ENCODE peak calls at places on chromosomes 1 and 21, in eight cellular contexts. Y, T, K, S, J, A, V and B are unnamed samples. For H3K4me1, the result is how much of the 10 kb centered on the place peaks cover.

GRCh38 chr1:118445156-118445555 is 260.1 kb upstream of the SPAG17 start:
- DNase-seq in Y (no peak), T (no peak), K (no peak), S (no peak), J (no peak), A (no peak), V (no peak), B (no peak)

GRCh38 chr1:24437631-24438396 is 22.2 kb downstream of the NIPAL3 start:
- DNase-seq in Y (peak), T (no peak), K (no peak), S (no peak), J (no peak), A (no peak), V (no peak), B (no peak)

GRCh38 chr1:155174334-155175280 is 958 bp downstream of the TRIM46 start:
- DNase-seq in Y (peak), T (no peak), K (peak), S (peak), J (no peak), A (no peak), V (peak), B (peak)

GRCh38 chr1:227545361-227545760 is 18.0 kb upstream of the ZNF678 start:
- DNase-seq in Y (no peak), T (no peak), K (no peak), S (no peak), J (no peak), A (no peak), V (no peak), B (no peak)

GRCh38 chr1:101003012-101003650 is 22.5 kb downstream of the DPH5 start:
- DNase-seq in Y (no peak), T (no peak), K (no peak), S (no peak), J (no peak), A (no peak), V (no peak), B (no peak)

GRCh38 chr21:33033094-33033951 is 7.6 kb downstream of the OLIG2 start:
- DNase-seq in Y (no peak), T (no peak), K (no peak), S (no peak), J (no peak), A (no peak), V (peak), B (no peak)

GRCh38 chr1:93708734-93709481 is 27.3 kb upstream of the BCAR3 start:
- DNase-seq in Y (peak), T (peak), K (no peak), S (no peak), J (no peak), A (no peak), V (no peak), B (no peak)

GRCh38 chr1:67652800-67653199 is 32.2 kb upstream of the GADD45A start:
- DNase-seq in Y (peak), T (no peak), K (no peak), S (no peak), J (no peak), A (no peak), V (no peak), B (peak)

GRCh38 chr1:222613627-222614026 is 4.3 kb upstream of the MIA3 start:
- DNase-seq in Y (no peak), T (no peak), K (no peak), S (no peak), J (no peak), A (no peak), V (no peak), B (no peak)

GRCh38 chr1:7576946-7577657 is 194.0 kb upstream of the VAMP3 start:
- DNase-seq in Y (peak), T (no peak), K (peak), S (no peak), J (no peak), A (no peak), V (peak), B (no peak)

GRCh38 chr1:45620588-45621500 is 3.0 kb downstream of the CCDC17 start:
- DNase-seq in Y (no peak), T (no peak), K (no peak), S (no peak), J (no peak), A (no peak), V (no peak), B (no peak)

GRCh38 chr1:28209700-28210099 is 23.1 kb downstream of the DNAJC8 start:
- DNase-seq in Y (no peak), T (no peak), K (no peak), S (no peak), J (no peak), A (no peak), V (no peak), B (no peak)

GRCh38 chr1:15337656-15338402 is 71.9 kb upstream of the EFHD2 start:
- DNase-seq in Y (peak), T (no peak), K (no peak), S (no peak), J (no peak), A (peak), V (no peak), B (peak)

GRCh38 chr1:53048960-53049573 is 12.9 kb upstream of the PODN start:
- DNase-seq in Y (no peak), T (peak), K (no peak), S (no peak), J (no peak), A (no peak), V (no peak), B (no peak)

GRCh38 chr1:53049574-53049967 is 12.4 kb upstream of the PODN start:
- DNase-seq in Y (no peak), T (no peak), K (no peak), S (no peak), J (no peak), A (no peak), V (no peak), B (no peak)

GRCh38 chr1:53048345-53048737 is 13.7 kb upstream of the PODN start:
- DNase-seq in Y (peak), T (no peak), K (no peak), S (no peak), J (no peak), A (no peak), V (no peak), B (no peak)

GRCh38 chr1:53046930-53047329 is 15.1 kb upstream of the PODN start:
- DNase-seq in Y (peak), T (no peak), K (no peak), S (no peak), J (no peak), A (no peak), V (no peak), B (no peak)

DNA sequence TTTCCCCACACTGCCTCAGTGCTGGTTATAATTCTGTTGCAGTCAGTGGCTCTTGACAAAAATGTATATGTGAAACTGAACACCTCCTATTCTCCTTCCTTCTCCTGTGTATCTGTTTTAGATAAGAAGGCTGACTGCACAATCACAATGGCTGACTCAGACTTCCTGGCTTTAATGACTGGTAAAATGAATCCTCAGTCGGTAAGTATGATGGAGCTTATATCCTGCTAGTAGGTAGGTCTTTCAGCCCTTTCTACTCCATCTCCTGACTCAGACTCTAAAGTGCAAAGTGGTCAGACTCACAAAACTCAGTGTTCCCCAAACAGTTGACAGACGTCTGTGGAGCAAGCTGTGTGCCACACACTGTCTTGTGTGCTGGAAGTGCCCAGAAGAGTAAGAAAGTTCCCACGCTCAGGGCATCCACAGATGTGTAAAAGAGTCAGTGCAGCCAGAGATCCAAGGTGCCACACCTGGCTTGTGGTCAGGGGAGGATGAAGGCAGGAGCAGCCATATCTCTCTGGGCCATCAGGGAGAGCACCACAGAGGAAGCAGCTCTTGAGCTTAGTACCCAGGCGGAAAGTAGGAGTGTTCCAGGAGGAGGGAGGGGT is 14.2 kb upstream of the PODN start:
- DNase-seq in Y (peak), T (no peak), K (no peak), S (no peak), J (no peak), A (no peak), V (no peak), B (no peak)
- H3K27ac ChIP-seq in Y (peak), T (peak), K (peak), S (peak), J (no peak), A (peak), V (no peak), B (no peak)

DNA sequence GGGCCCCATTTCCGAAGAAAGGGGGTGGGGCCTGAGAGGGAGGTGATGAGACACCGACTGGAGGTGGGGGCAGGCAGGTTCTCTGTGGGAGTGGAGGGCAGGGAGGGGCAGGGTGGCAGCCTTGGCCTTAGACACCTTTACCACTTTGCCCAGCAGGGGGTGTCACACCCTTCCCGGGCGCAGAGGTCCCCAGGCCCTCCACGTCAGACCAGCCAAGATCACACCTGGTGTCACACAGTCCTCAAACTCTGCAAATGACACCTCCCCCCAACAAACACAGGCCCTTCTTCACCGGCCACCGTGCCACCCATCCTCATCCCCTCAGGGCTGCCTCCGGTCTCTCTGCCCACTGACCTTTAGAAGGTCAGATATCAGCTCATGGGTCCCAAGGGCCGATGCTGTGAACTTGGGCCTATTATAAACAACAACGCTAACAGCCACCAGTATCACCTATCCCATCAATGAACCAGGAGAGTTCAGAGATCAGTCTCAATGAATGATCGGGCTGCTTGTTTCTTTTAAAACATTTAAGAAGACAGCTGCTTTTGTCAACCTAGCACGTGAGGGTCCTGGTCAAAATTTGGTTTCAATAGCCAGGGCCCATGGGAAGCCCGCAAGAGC is 103.9 kb downstream of the CASZ1 start:
- DNase-seq in Y (peak), T (no peak), K (peak), S (peak), J (no peak), A (peak), V (peak), B (no peak)
- H3K4me3 ChIP-seq in Y (no peak), T (peak), K (no peak), S (no peak), J (no peak), A (no peak), V (no peak), B (no peak)

GRCh38 chr1:25559996-25560395 is 16.6 kb downstream of the LDLRAP1 start:
- DNase-seq in Y (no peak), T (no peak), K (no peak), S (no peak), J (no peak), A (no peak), V (no peak), B (no peak)
- H3K4me1 ChIP-seq in Y (under half), T (half or more), K (under half), S (half or more), J (under half), A (under half), V (under half), B (under half)

GRCh38 chr1:3185896-3186525 is 117.0 kb downstream of the PRDM16 start:
- DNase-seq in Y (no peak), T (no peak), K (no peak), S (no peak), J (no peak), A (no peak), V (no peak), B (no peak)

GRCh38 chr1:3190256-3191041 is 121.4 kb downstream of the PRDM16 start:
- DNase-seq in Y (no peak), T (no peak), K (no peak), S (no peak), J (no peak), A (no peak), V (peak), B (no peak)

GRCh38 chr1:3188150-3188971 is 119.4 kb downstream of the PRDM16 start:
- DNase-seq in Y (no peak), T (no peak), K (no peak), S (no peak), J (no peak), A (no peak), V (no peak), B (no peak)

GRCh38 chr1:3186526-3186921 is 117.5 kb downstream of the PRDM16 start:
- DNase-seq in Y (peak), T (peak), K (peak), S (no peak), J (peak), A (no peak), V (peak), B (peak)

DNA sequence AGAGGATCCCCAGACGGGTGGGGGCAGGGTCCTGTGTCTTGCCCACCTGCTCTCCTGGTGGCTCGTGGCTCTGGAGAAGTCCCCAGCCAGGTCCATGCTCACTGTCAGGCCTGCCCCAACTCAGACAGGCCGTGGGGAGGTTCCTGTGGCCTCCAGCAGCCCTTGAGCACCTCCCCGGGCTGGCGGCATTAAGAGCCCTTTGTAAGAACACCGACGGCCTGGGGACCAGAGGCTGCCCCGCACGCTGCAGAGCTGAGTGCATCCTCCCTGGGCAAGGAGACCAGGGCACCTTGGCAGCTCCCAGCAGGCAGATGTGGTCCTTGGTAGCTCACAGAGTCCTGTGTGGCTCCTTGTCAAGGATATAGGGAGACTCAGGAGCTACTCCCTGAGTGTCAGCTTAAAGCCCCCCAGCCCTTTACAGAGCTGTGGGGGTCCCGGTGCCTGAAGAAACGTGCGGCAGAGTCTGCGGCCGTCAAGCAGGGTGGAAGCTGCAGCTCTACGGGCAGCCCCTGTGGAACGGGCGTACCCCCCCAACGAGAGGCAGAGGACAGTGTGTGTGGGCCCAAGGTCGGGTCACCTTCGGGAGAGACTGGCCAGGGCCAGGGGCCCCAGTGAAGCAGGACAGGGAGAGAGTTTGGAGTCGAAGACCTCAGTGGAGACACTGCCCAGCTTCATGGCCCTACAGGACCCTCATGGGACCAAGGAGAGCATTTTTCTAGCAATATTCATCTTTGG is 118.6 kb downstream of the PRDM16 start:
- DNase-seq in Y (no peak), T (no peak), K (no peak), S (no peak), J (no peak), A (no peak), V (no peak), B (no peak)
- H3K27ac ChIP-seq in Y (no peak), T (peak), K (no peak), S (no peak), J (peak), A (no peak), V (no peak), B (no peak)

DNA sequence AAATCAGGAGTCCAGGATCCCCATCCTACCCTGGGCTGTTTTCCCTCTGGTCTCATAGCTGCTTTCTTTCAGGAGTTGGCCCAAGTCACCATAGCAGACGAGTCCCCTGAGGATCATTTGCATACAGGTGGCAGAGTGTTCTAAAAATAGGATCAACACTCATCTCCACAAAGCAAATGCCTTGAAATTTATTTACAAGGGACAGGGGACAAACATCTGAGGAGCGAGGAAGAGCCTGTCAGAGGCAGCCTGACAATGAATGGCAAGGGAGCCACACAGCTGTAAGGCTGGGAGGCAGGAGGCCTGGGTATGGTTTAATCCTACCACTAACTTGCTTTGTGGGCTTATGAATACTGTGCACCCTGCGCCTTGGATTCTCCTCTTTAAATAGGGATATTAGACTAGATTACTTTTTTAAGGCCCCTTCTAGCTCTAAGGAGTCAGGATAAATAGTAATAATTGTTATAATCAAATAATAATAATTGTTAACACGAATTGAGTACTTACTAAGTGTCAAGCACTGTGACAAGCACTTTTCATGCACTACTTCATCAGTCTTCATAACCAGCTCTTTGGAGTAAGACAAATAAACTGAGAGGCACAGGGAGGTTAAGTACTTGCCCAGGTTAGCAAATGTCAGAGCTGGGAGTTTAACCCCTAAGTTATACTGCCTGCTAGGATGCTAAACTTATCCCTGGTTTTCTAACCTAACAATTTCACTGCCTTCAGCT is 34.5 kb downstream of the RAB3B start:
- DNase-seq in Y (no peak), T (no peak), K (no peak), S (no peak), J (no peak), A (no peak), V (peak), B (no peak)
- H3K4me3 ChIP-seq in Y (no peak), T (no peak), K (no peak), S (no peak), J (no peak), A (no peak), V (no peak), B (no peak)